ENCODE peak calls at places on chromosomes 2 and 18, in five cellular contexts. One of them, this sample, is unnamed.
A peak's percentile ranks its signal among the peaks of the same experiment; 100 is the strongest.

GRCh38 chr2:74457549-74458131 is 598 bp upstream of the WBP1 start:
- DNase-seq in upper lobe of left lung: peak; percentile 93
- DNase-seq in SK-N-SH: peak; percentile 76
- DNase-seq in HL-60: peak; percentile 62
- DNase-seq in HCT116: no peak
- DNase-seq in this sample: no peak

GRCh38 chr2:9002637-9003365 is 683 bp downstream of the MBOAT2 start:
- DNase-seq in upper lobe of left lung: peak; percentile 87
- DNase-seq in SK-N-SH: peak; percentile 82
- DNase-seq in HL-60: no peak
- DNase-seq in HCT116: no peak
- DNase-seq in this sample: no peak

GRCh38 chr18:35436076-35436649 is 59.0 kb upstream of the ZNF396 start:
- DNase-seq in upper lobe of left lung: no peak
- DNase-seq in SK-N-SH: no peak
- DNase-seq in HL-60: no peak
- DNase-seq in HCT116: no peak
- DNase-seq in this sample: no peak

GRCh38 chr2:217356795-217357194 is 496.9 kb upstream of the TNP1 start:
- DNase-seq in upper lobe of left lung: no peak
- DNase-seq in SK-N-SH: no peak
- DNase-seq in HL-60: no peak
- DNase-seq in HCT116: no peak
- DNase-seq in this sample: no peak

GRCh38 chr2:115171751-115172150 is 729.3 kb downstream of the DPP10 start:
- DNase-seq in upper lobe of left lung: no peak
- DNase-seq in SK-N-SH: no peak
- DNase-seq in HL-60: no peak
- DNase-seq in HCT116: no peak
- DNase-seq in this sample: no peak

GRCh38 chr2:188512456-188512855 is 220.8 kb downstream of the GULP1 start:
- DNase-seq in upper lobe of left lung: no peak
- DNase-seq in SK-N-SH: peak; percentile 14
- DNase-seq in HL-60: no peak
- DNase-seq in HCT116: no peak
- DNase-seq in this sample: no peak

GRCh38 chr18:21069468-21069867 is 42.1 kb downstream of the ROCK1 start:
- DNase-seq in upper lobe of left lung: no peak
- DNase-seq in SK-N-SH: no peak
- DNase-seq in HL-60: no peak
- DNase-seq in HCT116: no peak
- DNase-seq in this sample: no peak

GRCh38 chr18:58172031-58172430 is 128.0 kb downstream of the NEDD4L start:
- DNase-seq in upper lobe of left lung: no peak
- DNase-seq in SK-N-SH: no peak
- DNase-seq in HL-60: no peak
- DNase-seq in HCT116: no peak
- DNase-seq in this sample: peak; percentile 58

GRCh38 chr2:73175663-73176204 is 26.6 kb upstream of the NOTO start:
- DNase-seq in upper lobe of left lung: peak; percentile 94
- DNase-seq in SK-N-SH: peak; percentile 79
- DNase-seq in HL-60: peak; percentile 60
- DNase-seq in HCT116: no peak
- DNase-seq in this sample: no peak

GRCh38 chr2:152421521-152422367 is 86.8 kb downstream of the FMNL2 start:
- DNase-seq in upper lobe of left lung: no peak
- DNase-seq in SK-N-SH: peak; percentile 41
- DNase-seq in HL-60: peak; percentile 75
- DNase-seq in HCT116: peak; percentile 75
- DNase-seq in this sample: no peak

GRCh38 chr2:140770645-140771044 is 1360.2 kb downstream of the LRP1B start:
- DNase-seq in upper lobe of left lung: no peak
- DNase-seq in SK-N-SH: no peak
- DNase-seq in HL-60: no peak
- DNase-seq in HCT116: no peak
- DNase-seq in this sample: no peak

GRCh38 chr2:236073867-236074655 is 94.1 kb downstream of the GBX2 start:
- DNase-seq in upper lobe of left lung: no peak
- DNase-seq in SK-N-SH: no peak
- DNase-seq in HL-60: no peak
- DNase-seq in HCT116: no peak
- DNase-seq in this sample: no peak

GRCh38 chr2:675982-676646 is 1.1 kb downstream of the TMEM18 start:
- DNase-seq in upper lobe of left lung: no peak
- DNase-seq in SK-N-SH: peak; percentile 66
- DNase-seq in HL-60: peak; percentile 3
- DNase-seq in HCT116: no peak
- DNase-seq in this sample: peak; percentile 94

GRCh38 chr2:3612639-3613523 is 18.0 kb downstream of the COLEC11 start:
- DNase-seq in upper lobe of left lung: peak; percentile 65
- DNase-seq in SK-N-SH: no peak
- DNase-seq in HL-60: no peak
- DNase-seq in HCT116: no peak
- DNase-seq in this sample: peak; percentile 77

GRCh38 chr2:216657086-216657855 is 24.1 kb downstream of the IGFBP2 start:
- DNase-seq in upper lobe of left lung: no peak
- DNase-seq in SK-N-SH: peak; percentile 77
- DNase-seq in HL-60: no peak
- DNase-seq in HCT116: no peak
- DNase-seq in this sample: no peak

GRCh38 chr2:111166115-111166514 is 45.4 kb downstream of the BCL2L11 start:
- DNase-seq in upper lobe of left lung: peak; percentile 27
- DNase-seq in SK-N-SH: no peak
- DNase-seq in HL-60: no peak
- DNase-seq in HCT116: no peak
- DNase-seq in this sample: no peak

GRCh38 chr2:142395294-142395693 is 264.5 kb upstream of the LRP1B start:
- DNase-seq in upper lobe of left lung: no peak
- DNase-seq in SK-N-SH: no peak
- DNase-seq in HL-60: no peak
- DNase-seq in HCT116: no peak
- DNase-seq in this sample: no peak

GRCh38 chr2:17646096-17646554 is 105.6 kb downstream of the VSNL1 start:
- DNase-seq in upper lobe of left lung: no peak
- DNase-seq in SK-N-SH: peak; percentile 64
- DNase-seq in HL-60: peak; percentile 49
- DNase-seq in HCT116: peak; percentile 44
- DNase-seq in this sample: no peak

GRCh38 chr2:144826105-144826504 is 306.2 kb upstream of the ZEB2 start:
- DNase-seq in upper lobe of left lung: no peak
- DNase-seq in SK-N-SH: no peak
- DNase-seq in HL-60: peak; percentile 25
- DNase-seq in HCT116: no peak
- DNase-seq in this sample: no peak

GRCh38 chr2:171554991-171555615 is 32.8 kb downstream of the CYBRD1 start:
- DNase-seq in upper lobe of left lung: no peak
- DNase-seq in SK-N-SH: no peak
- DNase-seq in HL-60: no peak
- DNase-seq in HCT116: no peak
- DNase-seq in this sample: no peak

GRCh38 chr2:67341012-67341318 is 56.2 kb upstream of the ETAA1 start:
- DNase-seq in upper lobe of left lung: no peak
- DNase-seq in SK-N-SH: no peak
- DNase-seq in HL-60: no peak
- DNase-seq in HCT116: no peak
- DNase-seq in this sample: no peak

GRCh38 chr2:67340118-67341011 is 56.8 kb upstream of the ETAA1 start:
- DNase-seq in upper lobe of left lung: no peak
- DNase-seq in SK-N-SH: no peak
- DNase-seq in HL-60: no peak
- DNase-seq in HCT116: no peak
- DNase-seq in this sample: no peak

GRCh38 chr2:67339234-67339885 is 57.8 kb upstream of the ETAA1 start:
- DNase-seq in upper lobe of left lung: no peak
- DNase-seq in SK-N-SH: no peak
- DNase-seq in HL-60: no peak
- DNase-seq in HCT116: no peak
- DNase-seq in this sample: no peak

GRCh38 chr2:67338601-67339233 is 58.4 kb upstream of the ETAA1 start:
- DNase-seq in upper lobe of left lung: no peak
- DNase-seq in SK-N-SH: no peak
- DNase-seq in HL-60: no peak
- DNase-seq in HCT116: no peak
- DNase-seq in this sample: no peak

GRCh38 chr2:67337903-67338302 is 59.2 kb upstream of the ETAA1 start:
- DNase-seq in upper lobe of left lung: no peak
- DNase-seq in SK-N-SH: no peak
- DNase-seq in HL-60: no peak
- DNase-seq in HCT116: no peak
- DNase-seq in this sample: no peak
- TF ChIP-seq POLR2AphosphoS5 in upper lobe of left lung: no peak
- TF ChIP-seq POLR2AphosphoS5 in SK-N-SH: no peak
- TF ChIP-seq POLR2AphosphoS5 in HL-60: no peak
- TF ChIP-seq POLR2AphosphoS5 in HCT116: no peak
- TF ChIP-seq POLR2AphosphoS5 in this sample: no peak

GRCh38 chr2:25041307-25041927 is 459 bp upstream of the EFR3B start:
- DNase-seq in upper lobe of left lung: no peak
- DNase-seq in SK-N-SH: peak; percentile 85
- DNase-seq in HL-60: peak; percentile 11
- DNase-seq in HCT116: peak; percentile 50
- DNase-seq in this sample: no peak
- H3K4me3 ChIP-seq in upper lobe of left lung: peak overlapping the region; percentile 88
- H3K4me3 ChIP-seq in SK-N-SH: peak overlapping the region; percentile 62
- H3K4me3 ChIP-seq in HL-60: no peak overlapping the region
- H3K4me3 ChIP-seq in HCT116: peak overlapping the region; percentile 46
- H3K4me3 ChIP-seq in this sample: peak overlapping the region; percentile 50

GRCh38 chr2:196162586-196163180 is 8.7 kb downstream of the STK17B start:
- DNase-seq in upper lobe of left lung: no peak
- DNase-seq in SK-N-SH: no peak
- DNase-seq in HL-60: peak; percentile 10
- DNase-seq in HCT116: no peak
- DNase-seq in this sample: no peak

GRCh38 chr2:196155597-196155996 is 15.8 kb downstream of the STK17B start:
- DNase-seq in upper lobe of left lung: no peak
- DNase-seq in SK-N-SH: no peak
- DNase-seq in HL-60: no peak
- DNase-seq in HCT116: no peak
- DNase-seq in this sample: no peak

GRCh38 chr2:196160966-196161365 is 10.4 kb downstream of the STK17B start:
- DNase-seq in upper lobe of left lung: no peak
- DNase-seq in SK-N-SH: no peak
- DNase-seq in HL-60: peak; percentile 37
- DNase-seq in HCT116: no peak
- DNase-seq in this sample: no peak

GRCh38 chr2:196160101-196160500 is 11.3 kb downstream of the STK17B start:
- DNase-seq in upper lobe of left lung: no peak
- DNase-seq in SK-N-SH: no peak
- DNase-seq in HL-60: peak; percentile 95
- DNase-seq in HCT116: peak; percentile 57
- DNase-seq in this sample: no peak

GRCh38 chr2:196159223-196159892 is 12.0 kb downstream of the STK17B start:
- DNase-seq in upper lobe of left lung: no peak
- DNase-seq in SK-N-SH: no peak
- DNase-seq in HL-60: no peak
- DNase-seq in HCT116: no peak
- DNase-seq in this sample: no peak
- TF ChIP-seq POLR2AphosphoS5 in upper lobe of left lung: no peak
- TF ChIP-seq POLR2AphosphoS5 in SK-N-SH: no peak
- TF ChIP-seq POLR2AphosphoS5 in HL-60: no peak
- TF ChIP-seq POLR2AphosphoS5 in HCT116: no peak
- TF ChIP-seq POLR2AphosphoS5 in this sample: no peak

GRCh38 chr2:196177124-196177523 is 5.7 kb upstream of the STK17B start:
- DNase-seq in upper lobe of left lung: no peak
- DNase-seq in SK-N-SH: no peak
- DNase-seq in HL-60: no peak
- DNase-seq in HCT116: no peak
- DNase-seq in this sample: no peak

GRCh38 chr2:196172976-196173375 is 1.6 kb upstream of the STK17B start:
- DNase-seq in upper lobe of left lung: no peak
- DNase-seq in SK-N-SH: no peak
- DNase-seq in HL-60: no peak
- DNase-seq in HCT116: no peak
- DNase-seq in this sample: no peak

GRCh38 chr2:196173505-196173904 is 2.1 kb upstream of the STK17B start:
- DNase-seq in upper lobe of left lung: no peak
- DNase-seq in SK-N-SH: no peak
- DNase-seq in HL-60: no peak
- DNase-seq in HCT116: no peak
- DNase-seq in this sample: no peak

GRCh38 chr2:196174424-196174823 is 3.0 kb upstream of the STK17B start:
- DNase-seq in upper lobe of left lung: no peak
- DNase-seq in SK-N-SH: no peak
- DNase-seq in HL-60: no peak
- DNase-seq in HCT116: no peak
- DNase-seq in this sample: no peak

DNA sequence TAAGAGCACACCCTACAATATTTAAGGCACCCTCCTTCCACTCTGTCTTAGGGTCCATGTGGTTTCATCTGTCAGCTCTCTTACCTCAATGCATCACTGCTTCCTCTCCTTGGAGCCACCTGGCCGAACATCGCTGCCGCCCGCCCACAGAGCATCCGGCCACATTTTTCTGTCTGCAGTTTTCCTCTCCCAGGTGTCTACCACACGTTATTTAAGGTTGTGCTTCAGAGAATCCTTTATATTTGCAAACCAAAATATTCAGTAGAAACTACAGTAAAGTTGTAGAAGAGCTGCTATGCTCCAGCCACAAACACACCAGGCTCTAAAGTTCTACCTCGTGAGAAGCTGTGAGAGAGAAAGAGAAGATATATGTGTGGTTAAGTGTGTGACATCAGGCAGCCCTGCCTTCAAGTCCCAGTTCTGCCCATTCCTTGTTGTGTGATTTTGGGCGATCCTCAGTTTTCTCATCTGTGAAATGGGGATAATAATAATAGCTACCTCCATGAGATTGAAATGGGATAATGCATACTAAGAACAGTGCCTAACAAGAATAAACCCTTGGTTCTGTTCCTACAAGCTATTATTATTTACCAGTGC is 4.9 kb upstream of the STK17B start:
- DNase-seq in upper lobe of left lung: peak; percentile 80
- DNase-seq in SK-N-SH: no peak
- DNase-seq in HL-60: no peak
- DNase-seq in HCT116: no peak
- DNase-seq in this sample: no peak
- H3K4me3 ChIP-seq in upper lobe of left lung: no peak overlapping the region
- H3K4me3 ChIP-seq in SK-N-SH: no peak overlapping the region
- H3K4me3 ChIP-seq in HL-60: no peak overlapping the region
- H3K4me3 ChIP-seq in HCT116: no peak overlapping the region
- H3K4me3 ChIP-seq in this sample: no peak overlapping the region

GRCh38 chr18:79575891-79576685 is 103.5 kb upstream of the CTDP1 start:
- DNase-seq in upper lobe of left lung: peak; percentile 84
- DNase-seq in SK-N-SH: no peak
- DNase-seq in HL-60: peak; percentile 26
- DNase-seq in HCT116: no peak
- DNase-seq in this sample: no peak
- TF ChIP-seq POLR2AphosphoS5 in upper lobe of left lung: no peak
- TF ChIP-seq POLR2AphosphoS5 in SK-N-SH: no peak
- TF ChIP-seq POLR2AphosphoS5 in HL-60: no peak
- TF ChIP-seq POLR2AphosphoS5 in HCT116: no peak
- TF ChIP-seq POLR2AphosphoS5 in this sample: no peak

GRCh38 chr2:29063646-29064372 is 10.5 kb downstream of the PCARE start:
- DNase-seq in upper lobe of left lung: no peak
- DNase-seq in SK-N-SH: no peak
- DNase-seq in HL-60: no peak
- DNase-seq in HCT116: no peak
- DNase-seq in this sample: no peak
- H3K4me3 ChIP-seq in upper lobe of left lung: peak overlapping the region; percentile 13
- H3K4me3 ChIP-seq in SK-N-SH: no peak overlapping the region
- H3K4me3 ChIP-seq in HL-60: no peak overlapping the region
- H3K4me3 ChIP-seq in HCT116: no peak overlapping the region
- H3K4me3 ChIP-seq in this sample: no peak overlapping the region